ENCODE peak calls at places on chromosome 6, in nine cellular contexts. U is spleen, M is IMR-90, S is body of pancreas, I is gastrocnemius medialis, T is tibial nerve, P is GM12892, V is transverse colon, L is upper lobe of left lung. F is an unnamed sample.

GRCh38 chr6:35158520-35158919 is 17.4 kb upstream of the TCP11 start:
- DNase-seq in U (no peak), M (no peak), S (no peak), I (no peak), T (no peak), P (no peak), V (no peak), L (no peak), F (no peak)

GRCh38 chr6:5337573-5337972 is 76.3 kb downstream of the FARS2 start:
- DNase-seq in U (no peak), M (peak; percentile 33), S (no peak), I (no peak), T (no peak), P (no peak), V (no peak), L (no peak), F (no peak)

GRCh38 chr6:163418273-163419029 is 3.9 kb downstream of the QKI start:
- DNase-seq in U (no peak), M (no peak), S (no peak), I (no peak), T (no peak), P (no peak), V (no peak), L (no peak), F (no peak)

GRCh38 chr6:87115402-87116135 is 20.7 kb upstream of the CGA start:
- DNase-seq in U (no peak), M (no peak), S (no peak), I (no peak), T (no peak), P (no peak), V (no peak), L (no peak), F (peak; percentile 11)

GRCh38 chr6:108030223-108030622 is 44.3 kb downstream of the OSTM1 start:
- DNase-seq in U (no peak), M (no peak), S (no peak), I (no peak), T (no peak), P (no peak), V (no peak), L (no peak), F (no peak)

GRCh38 chr6:111478064-111478476 is 4.9 kb downstream of the REV3L start:
- DNase-seq in U (no peak), M (peak; percentile 55), S (no peak), I (no peak), T (no peak), P (no peak), V (no peak), L (no peak), F (no peak)

GRCh38 chr6:64013061-64013410 is 377.4 kb downstream of the PHF3 start:
- DNase-seq in U (no peak), M (no peak), S (no peak), I (no peak), T (no peak), P (no peak), V (no peak), L (no peak), F (no peak)

GRCh38 chr6:52108128-52108527 is 20.7 kb upstream of the PKHD1 start:
- DNase-seq in U (no peak), M (no peak), S (no peak), I (peak; percentile 83), T (no peak), P (no peak), V (no peak), L (no peak), F (no peak)

GRCh38 chr6:170207586-170207985 is 83.3 kb downstream of the DLL1 start:
- DNase-seq in U (peak; percentile 41), M (no peak), S (no peak), I (no peak), T (peak; percentile 4), P (no peak), V (no peak), L (no peak), F (no peak)

GRCh38 chr6:170205534-170206316 is 85.2 kb downstream of the DLL1 start:
- DNase-seq in U (no peak), M (no peak), S (no peak), I (no peak), T (peak; percentile 1), P (no peak), V (no peak), L (no peak), F (no peak)

GRCh38 chr6:170205126-170205525 is 85.8 kb downstream of the DLL1 start:
- DNase-seq in U (peak; percentile 51), M (no peak), S (no peak), I (no peak), T (peak; percentile 2), P (no peak), V (no peak), L (no peak), F (no peak)

GRCh38 chr6:170206931-170207431 is 83.9 kb downstream of the DLL1 start:
- DNase-seq in U (peak; percentile 53), M (no peak), S (no peak), I (no peak), T (no peak), P (no peak), V (no peak), L (no peak), F (no peak)

DNA sequence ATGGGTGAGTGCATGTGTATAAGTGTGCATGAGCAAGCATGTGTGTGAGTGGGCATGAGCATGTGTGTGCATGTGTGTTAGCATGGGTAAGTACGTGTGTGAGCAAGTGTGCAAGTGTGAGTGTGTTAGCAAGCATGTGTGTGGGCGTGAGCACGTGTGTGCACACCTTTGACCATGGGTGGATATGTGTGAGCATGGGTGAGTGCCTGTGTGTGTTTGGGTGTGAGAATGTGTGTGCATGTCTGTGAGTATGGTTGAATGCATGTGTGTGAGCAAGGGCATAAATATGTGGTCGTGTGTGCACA is 84.6 kb downstream of the DLL1 start:
- DNase-seq in U (peak; percentile 58), M (no peak), S (no peak), I (no peak), T (peak; percentile 2), P (no peak), V (no peak), L (no peak), F (no peak)
- TF ChIP-seq POLR2A in U (no peak), M (no peak), S (no peak), I (no peak), T (no peak), P (no peak), V (no peak), L (no peak), F (no peak)

DNA sequence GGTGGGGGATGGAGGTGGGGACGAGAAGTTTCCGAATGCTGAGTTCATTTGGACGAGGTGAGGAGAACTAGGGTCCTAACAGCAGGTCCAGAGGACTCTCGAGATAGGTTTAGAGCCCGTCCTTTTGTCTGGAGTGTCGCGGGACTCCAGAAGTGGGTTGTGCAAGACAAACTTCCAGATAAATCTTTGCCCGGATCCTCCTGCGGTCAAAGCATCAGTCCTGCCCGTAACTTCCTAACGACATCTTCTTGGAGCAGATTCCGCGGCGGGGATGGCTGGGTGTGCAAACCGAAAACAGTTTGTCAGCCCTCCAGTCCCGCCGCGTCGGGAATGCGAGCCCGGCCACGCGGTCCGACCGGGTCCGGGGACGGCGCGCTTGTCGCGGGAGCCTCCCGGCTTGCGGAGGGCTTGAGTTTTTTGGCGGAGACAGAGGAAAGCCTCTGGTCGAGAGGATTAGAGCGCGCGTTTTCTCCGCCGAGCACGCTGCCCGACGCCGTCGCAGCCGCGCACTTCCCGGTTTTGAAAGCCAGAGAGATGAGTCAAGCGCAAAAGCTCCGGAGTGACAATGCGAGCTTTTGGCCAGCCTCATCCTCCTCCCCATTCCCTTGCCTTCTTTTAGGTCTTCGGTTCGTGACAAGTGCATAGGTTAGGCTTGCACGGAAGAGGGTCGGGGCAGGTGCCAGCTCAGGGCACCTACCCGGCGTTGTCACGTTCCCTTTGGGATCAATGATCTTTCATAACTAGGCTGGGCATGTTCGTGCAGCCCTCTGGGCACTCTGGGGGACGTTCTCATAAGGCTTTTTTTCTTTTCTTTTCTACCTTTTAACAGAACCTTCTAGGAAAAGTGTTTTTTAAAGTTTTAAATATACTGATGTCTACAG is 91.4 kb upstream of the PRDM1 start:
- DNase-seq in U (peak; percentile 91), M (peak; percentile 78), S (peak; percentile 19), I (peak; percentile 13), T (peak; percentile 61), P (no peak), V (peak; percentile 63), L (peak; percentile 64), F (no peak)
- TF ChIP-seq POLR2A in U (no peak), M (no peak), S (peak; percentile 26), I (no peak), T (peak; percentile 13), P (no peak), V (no peak), L (no peak), F (no peak)

GRCh38 chr6:30556714-30556963 is 350 bp upstream of the GNL1 start:
- DNase-seq in U (peak; percentile 96), M (no peak), S (no peak), I (peak; percentile 86), T (peak; percentile 95), P (peak; percentile 78), V (peak; percentile 91), L (peak; percentile 94), F (peak; percentile 75)

GRCh38 chr6:30555428-30556005 is 772 bp downstream of the GNL1 start:
- DNase-seq in U (peak; percentile 88), M (peak; percentile 23), S (peak; percentile 57), I (peak; percentile 10), T (peak; percentile 20), P (peak; percentile 28), V (peak; percentile 55), L (peak; percentile 40), F (no peak)

GRCh38 chr6:30556006-30556713 is at the start of gene GNL1:
- DNase-seq in U (peak; percentile 99), M (peak; percentile 85), S (peak; percentile 97), I (peak; percentile 80), T (peak; percentile 94), P (peak; percentile 88), V (peak; percentile 99), L (peak; percentile 96), F (peak; percentile 86)

GRCh38 chr6:30557683-30557981 is 537 bp downstream of the PRR3 start:
- DNase-seq in U (no peak), M (no peak), S (no peak), I (no peak), T (no peak), P (peak; percentile 28), V (no peak), L (no peak), F (no peak)

DNA sequence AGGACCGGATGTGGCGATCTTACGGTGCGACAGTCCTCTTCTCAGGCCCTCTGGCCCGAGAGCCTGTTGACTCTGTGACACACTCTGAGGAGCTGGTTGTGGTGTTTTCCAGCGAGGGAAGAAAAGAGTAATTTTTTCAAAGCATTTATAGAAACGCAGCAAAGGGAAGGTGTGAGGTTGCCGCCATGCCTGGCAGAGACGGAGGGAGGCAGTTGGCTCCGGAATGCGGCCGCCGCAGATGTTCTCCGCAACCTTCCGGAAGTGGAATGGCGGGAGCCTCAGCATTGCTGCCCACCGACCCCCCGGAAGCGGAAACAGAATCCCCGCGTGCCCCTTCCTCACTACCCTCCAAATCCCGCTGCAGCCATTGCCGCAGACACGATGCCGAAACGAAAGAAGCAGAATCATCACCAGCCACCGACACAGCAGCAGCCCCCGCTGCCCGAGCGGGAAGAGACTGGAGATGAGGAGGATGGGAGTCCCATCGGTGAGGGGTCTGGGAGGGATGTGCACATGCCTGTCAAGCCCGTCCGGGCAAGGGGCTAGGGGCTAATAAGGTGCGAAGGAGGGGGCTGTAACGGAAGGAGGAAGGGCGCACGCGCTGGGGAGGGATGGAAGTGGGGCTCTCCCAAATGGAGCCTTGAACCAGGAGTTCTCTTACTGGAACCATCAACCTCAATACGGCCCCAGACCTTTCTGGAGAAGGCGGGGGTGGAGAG is at the start of gene PRR3:
- DNase-seq in U (peak; percentile 93), M (peak; percentile 88), S (peak; percentile 91), I (peak; percentile 59), T (no peak), P (peak; percentile 52), V (peak; percentile 78), L (peak; percentile 85), F (peak; percentile 55)
- TF ChIP-seq POLR2A in U (no peak), M (peak; percentile 56), S (peak; percentile 74), I (peak; percentile 43), T (no peak), P (peak; percentile 68), V (peak; percentile 72), L (peak; percentile 51), F (peak; percentile 62)

GRCh38 chr6:125858427-125859320 is 67.9 kb downstream of the NCOA7 start:
- DNase-seq in U (no peak), M (peak; percentile 80), S (peak; percentile 65), I (peak; percentile 9), T (peak; percentile 59), P (peak; percentile 27), V (peak; percentile 65), L (peak; percentile 60), F (peak; percentile 10)
- TF ChIP-seq POLR2A in U (no peak), M (no peak), S (no peak), I (no peak), T (no peak), P (no peak), V (no peak), L (no peak), F (no peak)